ENCODE peak calls at places on chromosomes 2 and 18, in six cellular contexts. D is mesenchymal stem cell, C is neural progenitor cell, K is GM23248, A is astrocyte, G is trophoblast cell. J is an unnamed sample.
A peak's percentile ranks its signal among the peaks of the same experiment; 100 is the strongest.

GRCh38 chr2:11858883-11859282 is 112.5 kb downstream of the LPIN1 start:
- DNase-seq in D (no peak), C (no peak), K (no peak), A (no peak), G (no peak), J (no peak)

GRCh38 chr2:226887940-226888339 is 52.1 kb downstream of the RHBDD1 start:
- DNase-seq in D (peak; percentile 36), C (no peak), K (peak; percentile 85), A (peak; percentile 44), G (peak; percentile 73), J (peak; percentile 43)

GRCh38 chr2:144320491-144320890 is 199.4 kb downstream of the ZEB2 start:
- DNase-seq in D (peak; percentile 18), C (no peak), K (peak; percentile 79), A (peak; percentile 48), G (no peak), J (peak; percentile 40)

GRCh38 chr2:179201884-179202283 is 62.7 kb downstream of the SESTD1 start:
- DNase-seq in D (no peak), C (peak; percentile 21), K (peak; percentile 13), A (peak; percentile 13), G (no peak), J (peak; percentile 38)

GRCh38 chr2:18132697-18133096 is 254.2 kb downstream of the KCNS3 start:
- DNase-seq in D (peak; percentile 19), C (no peak), K (peak; percentile 10), A (peak; percentile 89), G (no peak), J (peak; percentile 9)

GRCh38 chr2:162123806-162124758 is 28.0 kb downstream of the GCG start:
- DNase-seq in D (peak; percentile 68), C (peak; percentile 68), K (peak; percentile 54), A (no peak), G (no peak), J (peak; percentile 77)

GRCh38 chr2:95158891-95159619 is 593 bp downstream of the ZNF514 start:
- DNase-seq in D (peak; percentile 52), C (peak; percentile 70), K (peak; percentile 71), A (peak; percentile 39), G (peak; percentile 1), J (peak; percentile 40)

GRCh38 chr2:204706939-204707338 is 161.7 kb downstream of the PARD3B start:
- DNase-seq in D (peak; percentile 26), C (no peak), K (no peak), A (peak; percentile 38), G (no peak), J (no peak)

GRCh38 chr2:14358774-14359173 is 273.7 kb upstream of the LRATD1 start:
- DNase-seq in D (no peak), C (no peak), K (no peak), A (no peak), G (no peak), J (no peak)

GRCh38 chr2:178268435-178268834 is 74.1 kb downstream of the OSBPL6 start:
- DNase-seq in D (no peak), C (no peak), K (peak; percentile 30), A (no peak), G (no peak), J (no peak)

GRCh38 chr18:6979954-6980353 is 137.6 kb downstream of the LAMA1 start:
- DNase-seq in D (no peak), C (no peak), K (no peak), A (no peak), G (peak; percentile 63), J (no peak)

GRCh38 chr2:1990724-1991123 is 246.4 kb upstream of the PXDN start:
- DNase-seq in D (no peak), C (no peak), K (peak; percentile 39), A (peak; percentile 38), G (no peak), J (no peak)

GRCh38 chr18:40371673-40372072 is 1583.4 kb upstream of the PIK3C3 start:
- DNase-seq in D (peak; percentile 37), C (no peak), K (peak; percentile 82), A (peak; percentile 72), G (no peak), J (peak; percentile 79)

GRCh38 chr18:5452943-5453342 is 90.9 kb downstream of the EPB41L3 start:
- DNase-seq in D (no peak), C (no peak), K (peak; percentile 24), A (no peak), G (no peak), J (no peak)

GRCh38 chr2:63654959-63655358 is 66.2 kb downstream of the MDH1 start:
- DNase-seq in D (no peak), C (no peak), K (peak; percentile 77), A (peak; percentile 68), G (no peak), J (peak; percentile 75)

GRCh38 chr2:58680938-58681337 is 439.8 kb upstream of the FANCL start:
- DNase-seq in D (no peak), C (no peak), K (peak; percentile 44), A (no peak), G (no peak), J (peak; percentile 26)

GRCh38 chr2:133198678-133199077 is 369.6 kb downstream of the NCKAP5 start:
- DNase-seq in D (no peak), C (no peak), K (no peak), A (no peak), G (no peak), J (no peak)

GRCh38 chr2:176088048-176088936 is 4.2 kb upstream of the HOXD13 start:
- DNase-seq in D (peak; percentile 47), C (peak; percentile 76), K (peak; percentile 85), A (no peak), G (peak; percentile 35), J (peak; percentile 42)

GRCh38 chr2:160639472-160639871 is 145.9 kb upstream of the RBMS1 start:
- DNase-seq in D (no peak), C (no peak), K (no peak), A (no peak), G (no peak), J (no peak)

GRCh38 chr2:52074139-52074719 is 1042.3 kb upstream of the NRXN1 start:
- DNase-seq in D (no peak), C (no peak), K (no peak), A (no peak), G (no peak), J (no peak)

GRCh38 chr2:27281855-27282559 is at the start of gene TRIM54:
- DNase-seq in D (no peak), C (no peak), K (peak; percentile 56), A (no peak), G (no peak), J (no peak)

GRCh38 chr18:72542993-72543361 is 1.2 kb downstream of the CBLN2 start:
- DNase-seq in D (no peak), C (peak; percentile 52), K (peak; percentile 1), A (no peak), G (no peak), J (no peak)

DNA sequence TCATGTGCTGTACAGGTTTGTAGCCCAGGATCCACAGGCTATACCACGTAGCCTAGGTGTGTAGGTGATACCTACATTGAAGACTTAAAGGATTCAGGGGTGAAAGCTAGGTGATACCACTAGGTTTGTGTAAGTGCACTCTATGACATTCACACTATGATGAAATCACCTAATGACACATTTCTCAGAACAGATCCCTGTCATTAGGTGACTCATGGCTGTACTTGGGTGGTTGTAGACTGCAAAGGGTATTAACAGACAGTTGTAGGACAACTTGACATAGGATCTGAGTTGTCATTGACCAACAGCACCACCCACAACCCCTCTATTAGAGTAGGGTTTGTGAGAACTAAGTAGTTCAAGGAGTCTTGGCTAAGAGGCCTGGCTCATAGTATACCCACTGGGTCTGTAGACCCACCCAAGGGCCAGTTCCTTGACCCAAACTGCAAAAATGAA is 27.7 kb upstream of the SMCHD1 start:
- DNase-seq in D (peak; percentile 32), C (no peak), K (peak; percentile 67), A (peak; percentile 8), G (peak; percentile 42), J (no peak)
- H3K4me2 ChIP-seq in D (no peak overlapping the region), C (no peak overlapping the region), K (no peak overlapping the region), A (no peak overlapping the region), G (no peak overlapping the region), J (no peak overlapping the region)

GRCh38 chr2:197782121-197782520 is 3.0 kb downstream of the BOLL start:
- DNase-seq in D (no peak), C (no peak), K (no peak), A (no peak), G (no peak), J (no peak)

GRCh38 chr2:197786010-197786877 is 1.1 kb upstream of the BOLL start:
- DNase-seq in D (no peak), C (peak; percentile 76), K (peak; percentile 14), A (no peak), G (no peak), J (no peak)

GRCh38 chr2:197779261-197779660 is 5.9 kb downstream of the BOLL start:
- DNase-seq in D (no peak), C (no peak), K (no peak), A (no peak), G (no peak), J (no peak)

DNA sequence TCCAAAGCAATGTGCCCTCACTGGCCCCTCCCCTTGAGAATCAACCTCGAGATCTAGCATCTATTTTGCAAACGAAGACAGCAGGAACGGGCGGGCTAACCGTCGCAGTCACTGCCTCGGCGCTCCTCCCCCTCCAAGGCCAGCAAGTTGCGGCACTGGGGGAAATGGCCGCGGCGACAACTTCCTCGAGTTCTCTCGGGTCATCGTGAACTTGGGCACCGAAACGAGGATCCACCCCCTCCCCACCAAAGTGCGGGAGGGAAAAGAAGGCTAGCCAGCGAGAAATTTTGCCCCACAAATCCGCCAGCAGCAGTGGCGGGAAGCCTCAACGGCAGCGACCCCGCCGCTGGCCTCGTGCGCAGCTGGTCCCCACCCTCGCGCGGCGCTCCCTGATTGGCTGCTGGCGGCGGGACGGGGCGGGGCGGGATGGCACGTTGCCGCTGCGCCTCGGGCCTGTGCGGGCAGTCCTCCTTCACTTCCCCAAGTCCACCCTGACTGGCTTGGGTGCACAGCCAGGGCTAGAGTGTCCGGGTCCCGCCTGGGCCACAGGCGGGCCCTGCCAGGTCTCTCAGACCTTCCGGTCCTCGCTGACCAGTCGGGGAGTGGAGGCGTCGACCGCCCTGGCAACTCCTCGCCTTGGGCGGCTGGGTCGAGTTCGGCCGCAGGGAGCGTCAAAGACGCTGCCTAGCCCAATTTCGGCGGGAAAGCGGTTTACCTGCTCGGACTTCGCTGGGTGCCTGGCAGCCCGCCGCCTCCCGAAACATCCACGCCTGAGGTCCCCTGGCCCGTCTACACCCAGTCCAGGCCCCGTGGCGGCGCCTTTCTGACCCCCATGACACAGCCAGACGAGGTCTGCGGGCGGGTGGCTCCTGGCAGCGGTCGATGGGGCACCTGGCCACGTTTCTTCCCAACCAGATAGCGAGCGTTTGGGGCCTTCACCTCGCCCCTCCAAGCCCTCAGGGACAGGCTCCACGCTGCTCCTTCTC is at the start of gene BOLL:
- DNase-seq in D (no peak), C (no peak), K (no peak), A (no peak), G (no peak), J (no peak)
- H3K4me3 ChIP-seq in D (peak within 1 kb of the TSS; percentile 68), C (peak within 1 kb of the TSS; percentile 63), K (peak within 1 kb of the TSS; percentile 48), A (peak within 1 kb of the TSS; percentile 40), G (no peak within 1 kb of the TSS), J (no peak within 1 kb of the TSS)

DNA sequence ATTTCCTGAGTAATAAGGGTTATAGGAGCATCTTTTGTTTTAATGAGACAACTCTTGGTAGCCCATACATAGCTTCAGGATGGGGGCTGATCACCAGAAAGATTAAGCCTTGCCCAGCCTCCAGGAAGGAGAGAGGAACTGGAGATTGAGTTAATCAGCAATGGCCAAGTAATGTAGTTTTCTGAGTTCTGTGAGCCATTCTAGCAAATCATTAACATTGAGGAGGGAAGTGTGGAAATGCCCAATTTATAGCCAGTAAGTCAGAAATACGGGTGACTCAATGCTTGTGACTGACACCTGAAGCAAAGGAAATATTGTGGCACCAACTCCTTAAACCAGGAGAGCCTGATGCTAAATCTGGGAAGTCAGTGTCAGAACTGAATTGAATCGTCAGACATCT is 205.1 kb upstream of the SRD5A2 start:
- DNase-seq in D (no peak), C (no peak), K (no peak), A (no peak), G (no peak), J (no peak)
- H3K4me2 ChIP-seq in D (no peak overlapping the region), C (no peak overlapping the region), K (no peak overlapping the region), A (no peak overlapping the region), G (no peak overlapping the region), J (no peak overlapping the region)

GRCh38 chr2:230944804-230945372 is 19.8 kb upstream of the GPR55 start:
- DNase-seq in D (no peak), C (no peak), K (no peak), A (no peak), G (no peak), J (no peak)
- H3K4me3 ChIP-seq in D (no peak overlapping the region), C (no peak overlapping the region), K (no peak overlapping the region), A (no peak overlapping the region), G (no peak overlapping the region), J (no peak overlapping the region)